ENCODE peak calls at places on chromosome 1, in seven cellular contexts. Z, C, N, F, R, K and U are unnamed samples.

GRCh38 chr1:19044975-19045831 is 88.7 kb upstream of the IFFO2 start:
- DNase-seq in F (no peak), C (peak), N (no peak), Z (peak), K (no peak), R (peak), U (no peak)

GRCh38 chr1:201714542-201715276 is 114.2 kb upstream of the IPO9 start:
- DNase-seq in K (peak), N (no peak), R (no peak), C (peak), F (peak), Z (peak), U (peak)

GRCh38 chr1:221766210-221766609 is 24.3 kb upstream of the DUSP10 start:
- DNase-seq in C (no peak), N (no peak), R (peak), K (peak), Z (peak), F (no peak), U (no peak)

GRCh38 chr1:16174261-16174871 is 18.5 kb upstream of the EPHA2 start:
- DNase-seq in N (no peak), R (no peak), C (no peak), F (no peak), Z (peak), K (no peak), U (no peak)

GRCh38 chr1:77553568-77554291 is 128.7 kb downstream of the ZZZ3 start:
- DNase-seq in C (no peak), Z (no peak), N (no peak), K (no peak), R (no peak), F (no peak), U (no peak)

GRCh38 chr1:17393225-17393624 is 21.2 kb downstream of the PADI6 start:
- DNase-seq in Z (no peak), N (no peak), K (no peak), C (no peak), R (no peak), F (no peak), U (no peak)

GRCh38 chr1:233714631-233715217 is 100.8 kb downstream of the KCNK1 start:
- DNase-seq in C (no peak), Z (no peak), K (no peak), N (no peak), R (no peak), F (no peak), U (no peak)

GRCh38 chr1:155479205-155479604 is 83.4 kb downstream of the ASH1L start:
- DNase-seq in N (no peak), Z (peak), R (no peak), C (no peak), K (no peak), F (no peak), U (no peak)

GRCh38 chr1:161098161-161099068 is at the start of gene KLHDC9:
- DNase-seq in K (no peak), R (peak), F (peak), C (no peak), Z (peak), N (peak), U (peak)

GRCh38 chr1:237859014-237859413 is 31.7 kb downstream of the ZP4 start:
- DNase-seq in F (no peak), C (no peak), K (no peak), Z (no peak), R (no peak), N (no peak), U (no peak)